ENCODE peak calls at places on chromosomes 4 and X, in eight cellular contexts. U, W, F, X, Y, T, D and B are unnamed samples.

GRCh38 chr4:163484906-163485305 is 9.6 kb upstream of the TMA16 start:
- DNase-seq in U (peak), W (no peak), F (peak), X (no peak), Y (peak), T (no peak), D (peak), B (no peak)

GRCh38 chrX:23524467-23524866 is 142.8 kb upstream of the PRDX4 start:
- DNase-seq in U (no peak), W (no peak), F (no peak), X (no peak), Y (no peak), T (no peak), D (no peak), B (no peak)

GRCh38 chr4:94139931-94140612 is 67.6 kb upstream of the SMARCAD1 start:
- DNase-seq in U (no peak), W (no peak), F (no peak), X (no peak), Y (no peak), T (no peak), D (no peak), B (no peak)

GRCh38 chr4:77538574-77539157 is 67.0 kb upstream of the CXCL13 start:
- DNase-seq in U (no peak), W (peak), F (no peak), X (no peak), Y (peak), T (no peak), D (peak), B (no peak)

GRCh38 chr4:181860157-181860556 is 383.0 kb upstream of the TENM3 start:
- DNase-seq in U (no peak), W (no peak), F (no peak), X (no peak), Y (peak), T (no peak), D (no peak), B (peak)

GRCh38 chr4:97720869-97721432 is 422.3 kb downstream of the STPG2 start:
- DNase-seq in U (peak), W (no peak), F (no peak), X (no peak), Y (peak), T (no peak), D (peak), B (no peak)

GRCh38 chrX:117743469-117744251 is 372.9 kb downstream of the KLHL13 start:
- DNase-seq in U (no peak), W (no peak), F (no peak), X (no peak), Y (no peak), T (no peak), D (no peak), B (no peak)

GRCh38 chr4:7985891-7986441 is 46.3 kb upstream of the AFAP1 start:
- DNase-seq in U (no peak), W (no peak), F (no peak), X (no peak), Y (peak), T (no peak), D (no peak), B (no peak)

GRCh38 chrX:37759878-37760418 is 19.9 kb upstream of the CYBB start:
- DNase-seq in U (no peak), W (no peak), F (no peak), X (no peak), Y (no peak), T (no peak), D (no peak), B (no peak)

GRCh38 chrX:109281478-109282275 is 200.2 kb downstream of the GUCY2F start:
- DNase-seq in U (no peak), W (no peak), F (no peak), X (no peak), Y (peak), T (no peak), D (no peak), B (no peak)

GRCh38 chrX:19955306-19955705 is 35.6 kb downstream of the BCLAF3 start:
- DNase-seq in U (peak), W (no peak), F (no peak), X (no peak), Y (no peak), T (no peak), D (no peak), B (no peak)

GRCh38 chr4:169115897-169116254 is 105.8 kb upstream of the CBR4 start:
- DNase-seq in U (no peak), W (no peak), F (peak), X (no peak), Y (peak), T (no peak), D (peak), B (peak)
- TF ChIP-seq CTCF in U (no peak), W (no peak), F (peak), X (no peak), Y (peak), T (no peak), D (peak), B (peak)

GRCh38 chrX:76918033-76918432 is 490.5 kb downstream of the MAGEE1 start:
- DNase-seq in U (peak), W (no peak), F (no peak), X (no peak), Y (no peak), T (no peak), D (no peak), B (no peak)

GRCh38 chrX:76920621-76921020 is 493.1 kb downstream of the MAGEE1 start:
- DNase-seq in U (no peak), W (no peak), F (no peak), X (no peak), Y (no peak), T (no peak), D (no peak), B (no peak)

GRCh38 chrX:76919761-76920160 is 492.3 kb downstream of the MAGEE1 start:
- DNase-seq in U (no peak), W (no peak), F (no peak), X (no peak), Y (no peak), T (no peak), D (no peak), B (no peak)

DNA sequence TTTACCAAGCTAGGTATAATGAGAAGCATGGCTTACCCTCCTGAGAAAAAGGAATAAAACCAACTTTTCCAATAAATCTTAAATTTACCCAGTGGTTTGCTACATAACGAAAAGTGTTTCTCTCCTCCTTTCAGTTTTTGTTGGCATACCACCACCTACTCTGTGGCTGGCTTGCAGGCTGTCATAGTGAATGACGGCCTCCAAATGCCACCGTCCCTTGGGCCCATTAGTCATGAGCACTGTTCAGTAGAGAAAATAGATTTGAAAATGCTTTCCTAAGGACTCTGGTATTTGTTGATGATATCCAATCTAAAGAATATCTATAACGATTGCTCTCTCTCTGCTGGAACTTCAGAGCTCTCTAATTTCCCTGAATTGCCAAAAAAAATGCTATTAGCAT is 488.3 kb downstream of the MAGEE1 start:
- DNase-seq in U (no peak), W (no peak), F (no peak), X (no peak), Y (no peak), T (no peak), D (no peak), B (no peak)
- H3K4me3 ChIP-seq in U (no peak), W (no peak), F (no peak), X (no peak), Y (no peak), T (no peak), D (no peak), B (no peak)

GRCh38 chrX:16215660-16216059 is 48.4 kb downstream of the MAGEB17 start:
- DNase-seq in U (no peak), W (no peak), F (no peak), X (no peak), Y (no peak), T (no peak), D (no peak), B (no peak)

GRCh38 chrX:16213970-16214369 is 46.7 kb downstream of the MAGEB17 start:
- DNase-seq in U (no peak), W (no peak), F (no peak), X (no peak), Y (no peak), T (no peak), D (no peak), B (no peak)

GRCh38 chrX:16208601-16209000 is 41.3 kb downstream of the MAGEB17 start:
- DNase-seq in U (no peak), W (no peak), F (no peak), X (no peak), Y (no peak), T (no peak), D (no peak), B (no peak)

GRCh38 chrX:16212024-16212423 is 44.7 kb downstream of the MAGEB17 start:
- DNase-seq in U (no peak), W (no peak), F (no peak), X (no peak), Y (peak), T (no peak), D (no peak), B (no peak)

DNA sequence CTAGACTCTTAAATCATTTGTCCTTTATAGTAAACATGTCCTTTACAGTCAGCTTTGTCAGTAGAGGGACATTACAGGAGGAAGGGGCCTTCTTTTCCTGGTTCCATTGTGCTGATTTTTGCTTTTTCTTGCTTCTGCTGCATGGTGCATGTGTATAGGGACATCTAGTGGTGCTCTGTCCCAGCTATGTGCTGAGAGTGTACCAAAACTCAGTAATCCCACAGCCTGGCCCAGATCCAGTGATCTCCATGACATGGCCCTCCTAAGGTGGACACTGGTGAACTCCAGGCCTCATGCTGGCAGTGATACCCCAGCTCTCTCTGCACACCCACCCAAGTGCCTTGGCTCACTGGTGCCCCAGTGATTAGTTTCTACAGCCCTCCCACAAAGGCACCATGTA is 45.2 kb downstream of the MAGEB17 start:
- DNase-seq in U (no peak), W (no peak), F (no peak), X (no peak), Y (peak), T (no peak), D (no peak), B (no peak)
- TF ChIP-seq CTCF in U (no peak), W (peak), F (peak), X (no peak), Y (peak), T (no peak), D (peak), B (peak)

GRCh38 chrX:72180539-72180938 is 1.0 kb upstream of the PIN4 start:
- DNase-seq in U (no peak), W (no peak), F (no peak), X (no peak), Y (no peak), T (no peak), D (no peak), B (no peak)
- H3K4me3 ChIP-seq in U (peak), W (no peak), F (peak), X (peak), Y (peak), T (peak), D (peak), B (no peak)

DNA sequence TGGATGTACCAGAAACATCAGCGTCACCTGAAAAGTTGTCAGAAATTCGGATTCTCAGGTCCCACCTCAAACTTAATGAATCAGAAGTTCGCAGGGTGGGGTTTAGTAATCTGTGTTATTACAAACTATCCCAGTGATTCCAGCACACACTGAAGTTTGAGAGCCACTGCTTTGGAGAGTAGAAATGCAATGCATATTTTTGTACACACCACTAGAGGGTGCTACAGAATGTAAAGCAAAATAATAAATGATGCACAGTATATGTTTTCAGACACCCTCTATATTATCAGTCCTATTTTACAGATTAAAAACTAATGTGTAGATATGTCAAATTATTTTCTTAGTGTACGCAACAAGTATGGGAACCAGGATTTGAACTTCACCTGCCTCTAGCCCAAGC is 2.5 kb upstream of the MORF4L2 start:
- DNase-seq in U (no peak), W (no peak), F (no peak), X (no peak), Y (peak), T (no peak), D (no peak), B (no peak)
- TF ChIP-seq CTCF in U (peak), W (peak), F (peak), X (peak), Y (peak), T (peak), D (peak), B (peak)

GRCh38 chr4:1167244-1167949 is 5.0 kb downstream of the SPON2 start:
- DNase-seq in U (peak), W (peak), F (peak), X (peak), Y (peak), T (peak), D (no peak), B (no peak)
- H3K4me3 ChIP-seq in U (peak), W (peak), F (peak), X (peak), Y (peak), T (peak), D (peak), B (peak)

GRCh38 chr4:142406917-142407501 is 439.1 kb downstream of the INPP4B start:
- DNase-seq in U (no peak), W (no peak), F (no peak), X (no peak), Y (no peak), T (no peak), D (no peak), B (no peak)
- TF ChIP-seq CTCF in U (no peak), W (no peak), F (no peak), X (no peak), Y (no peak), T (no peak), D (no peak), B (no peak)

GRCh38 chr4:173532725-173533511 is 2.9 kb upstream of the HAND2 start:
- DNase-seq in U (no peak), W (no peak), F (no peak), X (no peak), Y (no peak), T (no peak), D (no peak), B (no peak)
- H3K4me3 ChIP-seq in U (no peak), W (no peak), F (no peak), X (no peak), Y (no peak), T (peak), D (no peak), B (no peak)

GRCh38 chr4:25559508-25559907 is 96.1 kb upstream of the SLC34A2 start:
- DNase-seq in U (no peak), W (no peak), F (no peak), X (no peak), Y (no peak), T (no peak), D (no peak), B (no peak)

GRCh38 chr4:25567253-25567652 is 88.4 kb upstream of the SLC34A2 start:
- DNase-seq in U (no peak), W (no peak), F (no peak), X (no peak), Y (no peak), T (no peak), D (no peak), B (no peak)

GRCh38 chr4:25560605-25561004 is 95.0 kb upstream of the SLC34A2 start:
- DNase-seq in U (no peak), W (no peak), F (no peak), X (no peak), Y (no peak), T (no peak), D (no peak), B (no peak)

GRCh38 chr4:25564836-25565235 is 90.8 kb upstream of the SLC34A2 start:
- DNase-seq in U (no peak), W (no peak), F (no peak), X (no peak), Y (no peak), T (no peak), D (no peak), B (no peak)

DNA sequence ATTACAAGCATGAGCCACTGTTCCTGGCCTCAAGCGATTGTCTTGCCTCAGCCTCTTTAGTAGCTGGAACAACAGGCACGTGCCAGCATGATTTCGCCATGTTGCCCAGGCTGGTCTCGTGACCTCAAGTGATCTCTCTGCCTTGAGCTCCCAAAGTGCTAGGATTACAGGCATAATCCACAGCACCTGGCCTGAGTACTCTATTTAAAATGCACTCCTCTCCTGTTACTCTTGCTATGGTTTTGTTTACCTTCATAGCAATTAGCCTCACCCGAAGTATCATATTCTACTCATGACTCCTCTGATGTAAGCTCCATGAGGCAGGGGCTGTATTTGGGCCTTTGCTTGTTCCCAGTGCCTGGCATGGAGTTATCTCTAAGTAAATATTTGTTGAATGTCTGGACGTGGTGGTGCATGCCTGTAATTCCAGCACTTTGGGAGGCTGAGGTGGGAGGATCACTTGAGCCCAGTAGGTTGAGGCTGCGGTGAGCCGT is 92.5 kb upstream of the SLC34A2 start:
- DNase-seq in U (no peak), W (no peak), F (no peak), X (peak), Y (no peak), T (no peak), D (no peak), B (no peak)
- TF ChIP-seq CTCF in U (no peak), W (no peak), F (no peak), X (no peak), Y (no peak), T (no peak), D (no peak), B (no peak)